ENCODE peak calls at places on chromosomes 11 and 22, in five cellular contexts. Q is SK-N-SH, Y is H1, I is K562, B is GM12892. H is an unnamed sample.

GRCh38 chr11:62193954-62194353 is 3.9 kb downstream of the SCGB1D1 start:
- DNase-seq in Q (no peak), Y (peak), I (peak), B (no peak), H (no peak)

GRCh38 chr11:61488651-61489291 is 19.8 kb upstream of the LRRC10B start:
- DNase-seq in Q (peak), Y (peak), I (peak), B (no peak), H (no peak)

GRCh38 chr11:72602250-72602904 is 71.8 kb downstream of the PDE2A start:
- DNase-seq in Q (no peak), Y (no peak), I (no peak), B (no peak), H (no peak)

GRCh38 chr11:124285610-124286344 is 28.0 kb downstream of the OR8D1 start:
- DNase-seq in Q (no peak), Y (no peak), I (no peak), B (no peak), H (no peak)

GRCh38 chr11:72394456-72394855 is 39.9 kb downstream of the CLPB start:
- DNase-seq in Q (no peak), Y (no peak), I (no peak), B (no peak), H (no peak)

GRCh38 chr22:45450931-45451651 is 37.6 kb downstream of the RIBC2 start:
- DNase-seq in Q (no peak), Y (no peak), I (no peak), B (no peak), H (no peak)

GRCh38 chr11:43969543-43969942 is 27.1 kb downstream of the C11orf96 start:
- DNase-seq in Q (peak), Y (no peak), I (no peak), B (no peak), H (no peak)

GRCh38 chr22:22706253-22706940 is 62.0 kb downstream of the GGTLC2 start:
- DNase-seq in Q (no peak), Y (no peak), I (no peak), B (no peak), H (no peak)

GRCh38 chr11:105910095-105910715 is 111.8 kb downstream of the MSANTD4 start:
- DNase-seq in Q (no peak), Y (no peak), I (no peak), B (no peak), H (no peak)

GRCh38 chr11:69641681-69642548 is 959 bp downstream of the CCND1 start:
- DNase-seq in Q (peak), Y (no peak), I (peak), B (no peak), H (no peak)

GRCh38 chr22:19679476-19680099 is 34.7 kb upstream of the SEPTIN5 start:
- DNase-seq in Q (peak), Y (peak), I (peak), B (no peak), H (no peak)

GRCh38 chr22:21974058-21974649 is 8.4 kb downstream of the TOP3B start:
- DNase-seq in Q (no peak), Y (no peak), I (no peak), B (no peak), H (no peak)

GRCh38 chr11:119342362-119343130 is 1.9 kb upstream of the C1QTNF5 start:
- DNase-seq in Q (no peak), Y (no peak), I (no peak), B (no peak), H (no peak)

GRCh38 chr22:20494978-20495860 is at the start of gene KLHL22:
- DNase-seq in Q (peak), Y (peak), I (peak), B (peak), H (peak)

GRCh38 chr11:643849-644738 is 7.0 kb downstream of the DRD4 start:
- DNase-seq in Q (no peak), Y (no peak), I (no peak), B (no peak), H (no peak)

GRCh38 chr11:35126000-35126878 is 12.7 kb upstream of the CD44 start:
- DNase-seq in Q (no peak), Y (no peak), I (no peak), B (no peak), H (no peak)

GRCh38 chr22:20646906-20647305 is 127.0 kb upstream of the SERPIND1 start:
- DNase-seq in Q (no peak), Y (no peak), I (no peak), B (no peak), H (no peak)

GRCh38 chr22:24592846-24593809 is at the start of gene LRRC75B:
- DNase-seq in Q (peak), Y (peak), I (peak), B (peak), H (peak)

GRCh38 chr11:47980907-47981621 is 705 bp downstream of the PTPRJ start:
- DNase-seq in Q (peak), Y (peak), I (peak), B (peak), H (peak)

GRCh38 chr11:32259641-32260081 is 168.8 kb downstream of the RCN1 start:
- DNase-seq in Q (no peak), Y (no peak), I (no peak), B (peak), H (peak)

GRCh38 chr11:9726313-9727022 is 62.6 kb downstream of the SWAP70 start:
- DNase-seq in Q (no peak), Y (no peak), I (no peak), B (no peak), H (no peak)

GRCh38 chr11:83157755-83158473 is 983 bp downstream of the PCF11 start:
- DNase-seq in Q (peak), Y (peak), I (peak), B (no peak), H (no peak)

GRCh38 chr11:110301577-110301976 is 5.2 kb upstream of the RDX start:
- DNase-seq in Q (no peak), Y (no peak), I (no peak), B (no peak), H (no peak)

GRCh38 chr11:35234836-35235235 is 95.9 kb downstream of the CD44 start:
- DNase-seq in Q (no peak), Y (no peak), I (no peak), B (no peak), H (no peak)

GRCh38 chr11:110295487-110296225 is 758 bp downstream of the RDX start:
- DNase-seq in Q (peak), Y (peak), I (peak), B (peak), H (peak)

GRCh38 chr22:27564806-27565205 is 236.8 kb downstream of the MN1 start:
- DNase-seq in Q (no peak), Y (no peak), I (no peak), B (no peak), H (no peak)

GRCh38 chr11:134555510-134555909 is 143.5 kb upstream of the B3GAT1 start:
- DNase-seq in Q (no peak), Y (peak), I (no peak), B (no peak), H (no peak)

GRCh38 chr22:45127866-45128265 is 35.9 kb upstream of the NUP50 start:
- DNase-seq in Q (no peak), Y (no peak), I (no peak), B (no peak), H (no peak)

GRCh38 chr11:107689317-107690202 is 22.3 kb downstream of the SLN start:
- DNase-seq in Q (peak), Y (peak), I (peak), B (no peak), H (peak)

GRCh38 chr11:46710821-46711269 is 8.2 kb upstream of the F2 start:
- DNase-seq in Q (no peak), Y (no peak), I (no peak), B (no peak), H (no peak)

GRCh38 chr11:132312161-132312560 is 941.7 kb downstream of the NTM start:
- DNase-seq in Q (no peak), Y (no peak), I (no peak), B (no peak), H (no peak)

GRCh38 chr11:80519591-80520258 is 1078.9 kb upstream of the TENM4 start:
- DNase-seq in Q (no peak), Y (no peak), I (no peak), B (no peak), H (no peak)

GRCh38 chr11:5690216-5690615 is 626 bp downstream of the TRIM22 start:
- DNase-seq in Q (no peak), Y (no peak), I (no peak), B (no peak), H (no peak)

GRCh38 chr11:5691963-5692358 is 2.4 kb downstream of the TRIM22 start:
- DNase-seq in Q (no peak), Y (no peak), I (no peak), B (no peak), H (no peak)

GRCh38 chr11:5688482-5688881 is 1.1 kb upstream of the TRIM22 start:
- DNase-seq in Q (no peak), Y (no peak), I (no peak), B (no peak), H (no peak)

GRCh38 chr11:5689551-5689983 is at the start of gene TRIM22:
- DNase-seq in Q (no peak), Y (no peak), I (no peak), B (peak), H (peak)

DNA sequence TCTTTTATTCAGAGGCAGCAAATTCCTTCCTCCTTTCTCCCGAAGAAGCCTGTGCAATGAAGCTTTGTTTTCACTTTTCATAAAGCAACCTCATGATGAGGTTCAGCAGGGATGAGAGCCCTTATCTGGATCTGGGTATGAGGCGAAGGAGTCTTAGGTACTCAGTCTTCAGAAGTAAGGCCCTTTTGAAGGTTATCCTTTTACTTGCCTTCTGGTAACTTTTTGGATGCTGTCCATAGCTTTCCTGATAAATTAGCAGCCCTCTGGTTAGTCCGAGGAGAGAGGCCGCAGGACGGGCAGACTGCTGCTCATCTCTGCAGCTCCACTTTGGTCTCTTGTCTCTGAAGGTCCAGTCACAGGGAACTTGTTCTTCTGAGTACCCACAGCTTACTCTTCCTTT is 1.1 kb downstream of the TRIM22 start:
- DNase-seq in Q (no peak), Y (no peak), I (no peak), B (no peak), H (no peak)
- TF ChIP-seq POLR2AphosphoS5 in Q (peak), Y (no peak), I (no peak), B (no peak), H (no peak)

DNA sequence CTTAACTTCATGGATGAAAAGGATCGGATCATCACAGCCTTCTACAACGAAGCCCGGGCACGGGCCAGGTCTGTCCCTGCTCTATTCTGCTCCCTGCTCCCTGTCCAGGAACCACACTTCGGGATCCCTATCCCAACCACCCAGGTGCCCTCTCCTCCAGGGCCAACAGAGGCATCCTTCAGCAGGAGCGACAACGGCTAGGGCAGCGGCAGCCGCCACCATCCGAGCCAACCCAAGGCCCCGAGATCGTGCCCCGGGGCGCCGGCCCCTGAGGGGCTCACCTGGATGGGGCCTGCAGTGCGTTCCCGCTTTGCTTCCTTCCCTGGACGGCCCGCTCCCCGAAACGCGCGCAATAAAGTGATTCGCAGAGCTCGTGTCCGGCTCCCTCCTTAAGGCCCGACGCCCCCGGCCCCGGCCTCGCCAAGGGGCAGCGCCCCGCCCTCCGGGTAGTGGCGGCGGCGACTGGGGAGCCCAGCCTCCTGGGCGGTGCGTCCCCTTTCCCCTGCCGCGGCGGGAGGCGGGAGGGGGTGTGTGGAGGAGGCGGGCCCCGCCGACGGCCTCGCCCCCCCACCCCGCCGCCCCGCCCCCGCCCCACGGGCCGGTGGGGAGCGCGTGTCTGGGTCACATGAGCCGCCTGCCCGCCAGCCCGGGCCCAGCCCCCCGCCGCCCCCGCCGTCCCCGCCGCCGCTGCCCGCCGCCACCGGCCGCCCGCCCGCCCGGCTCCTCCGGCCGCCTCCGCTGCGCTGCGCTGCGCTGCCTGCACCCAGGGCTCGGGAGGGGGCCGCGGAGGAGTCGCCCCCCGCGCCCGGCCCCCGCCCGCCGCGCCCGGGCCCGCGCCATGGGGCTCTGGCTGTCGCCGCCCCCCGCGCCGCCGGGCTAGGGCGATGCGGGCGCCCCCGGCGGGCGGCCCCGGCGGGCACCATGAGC is at the start of gene VEGFB:
- DNase-seq in Q (peak), Y (peak), I (peak), B (peak), H (peak)
- TF ChIP-seq TAF1 in Q (no peak), Y (no peak), I (no peak), B (no peak), H (no peak)

GRCh38 chr11:130865772-130866114 is 50.5 kb downstream of the SNX19 start:
- DNase-seq in Q (no peak), Y (no peak), I (no peak), B (no peak), H (no peak)

GRCh38 chr11:130861283-130861682 is 55.0 kb downstream of the SNX19 start:
- DNase-seq in Q (no peak), Y (no peak), I (no peak), B (no peak), H (no peak)

GRCh38 chr11:130865091-130865771 is 51.0 kb downstream of the SNX19 start:
- DNase-seq in Q (no peak), Y (peak), I (no peak), B (no peak), H (no peak)

GRCh38 chr11:130859896-130860295 is 56.4 kb downstream of the SNX19 start:
- DNase-seq in Q (no peak), Y (no peak), I (no peak), B (no peak), H (no peak)

DNA sequence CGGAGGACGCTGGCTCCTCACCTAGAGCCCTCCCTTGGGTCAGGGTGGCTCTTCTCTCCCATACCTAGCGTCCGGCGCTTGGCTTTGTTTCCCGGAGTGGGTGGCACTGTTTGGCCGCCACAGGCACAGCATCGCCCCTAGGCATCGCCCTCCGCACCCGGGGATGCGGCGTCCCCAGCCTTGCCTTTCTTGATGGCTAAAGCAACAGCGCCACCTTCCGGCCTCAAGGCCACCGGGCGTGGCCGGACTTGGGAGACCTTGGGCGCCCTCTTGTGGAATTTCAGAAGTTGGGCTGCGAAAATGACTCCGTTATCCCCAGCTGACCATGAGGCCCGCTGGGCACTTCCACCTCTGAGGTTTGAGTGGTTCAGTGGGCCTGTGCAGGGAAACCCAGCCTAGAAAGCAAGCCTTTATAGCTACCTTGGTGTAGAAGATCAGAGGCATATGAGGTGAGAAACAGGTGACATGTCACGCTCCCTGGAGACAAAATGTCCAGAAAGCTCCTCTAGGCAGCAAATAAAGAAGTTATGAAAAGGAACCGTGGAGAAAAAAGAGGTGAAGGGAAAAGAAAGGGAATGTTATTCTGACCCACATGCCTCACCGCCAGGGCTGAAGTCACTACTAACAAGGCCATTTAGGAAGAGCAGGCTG is 54.3 kb downstream of the SNX19 start:
- DNase-seq in Q (peak), Y (peak), I (peak), B (peak), H (peak)
- TF ChIP-seq POLR2AphosphoS5 in Q (no peak), Y (no peak), I (no peak), B (no peak), H (no peak)

DNA sequence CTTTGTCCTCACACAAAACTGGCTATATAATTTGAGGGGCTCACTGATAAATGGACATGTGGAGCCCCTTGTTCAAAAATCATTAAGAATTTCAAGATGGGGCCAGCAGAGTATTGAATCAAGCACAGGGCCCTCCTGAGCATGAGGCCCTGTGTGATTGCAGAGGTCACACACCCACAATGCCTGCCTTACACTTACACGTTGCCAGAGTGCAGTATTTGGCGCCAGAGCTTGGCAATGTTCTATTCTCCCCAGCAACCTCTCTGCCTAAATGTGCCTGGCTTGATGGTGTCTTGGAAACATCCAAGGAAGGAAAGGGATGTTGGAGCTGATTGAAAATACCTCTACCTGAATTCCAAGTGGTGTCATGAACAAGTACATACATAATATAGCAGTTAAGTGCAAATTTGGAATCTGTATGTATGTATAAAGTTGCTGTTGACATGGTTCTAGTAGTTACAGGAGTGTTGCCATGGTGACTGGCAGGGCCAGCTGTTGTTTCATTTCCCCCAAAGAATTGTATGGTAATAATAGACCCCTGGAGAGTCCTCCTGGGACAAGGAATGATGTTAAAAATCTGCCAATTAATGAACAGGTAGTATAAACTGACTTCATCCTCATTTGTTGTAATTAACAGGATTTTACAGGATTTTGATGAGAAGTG is 205.7 kb upstream of the NAV2 start:
- DNase-seq in Q (no peak), Y (no peak), I (no peak), B (no peak), H (no peak)
- TF ChIP-seq TAF1 in Q (no peak), Y (no peak), I (no peak), B (no peak), H (no peak)

H was measured in GM12891.